ENCODE peak calls at places on chromosomes 11 and 22, in seven cellular contexts. B, L, V, H, O, N and W are unnamed samples.

GRCh38 chr11:9363954-9364912 is 20.2 kb upstream of the IPO7 start:
- DNase-seq in B (peak; percentile 97), L (peak; percentile 98), V (peak; percentile 94), H (peak; percentile 73), O (peak; percentile 96), N (peak; percentile 98), W (peak; percentile 97)

GRCh38 chr11:70715636-70716035 is 317.3 kb downstream of the CTTN start:
- DNase-seq in B (no peak), L (no peak), V (no peak), H (no peak), O (no peak), N (no peak), W (no peak)

GRCh38 chr11:261624-262023 is 16.6 kb upstream of the NLRP6 start:
- DNase-seq in B (no peak), L (no peak), V (no peak), H (no peak), O (no peak), N (no peak), W (no peak)

GRCh38 chr11:125370561-125371389 is 125.3 kb downstream of the FEZ1 start:
- DNase-seq in B (no peak), L (no peak), V (no peak), H (no peak), O (no peak), N (no peak), W (no peak)

GRCh38 chr11:68904458-68904847 is 762 bp downstream of the IGHMBP2 start:
- DNase-seq in B (no peak), L (no peak), V (no peak), H (peak; percentile 14), O (peak; percentile 30), N (no peak), W (no peak)

GRCh38 chr11:111428113-111428876 is 49.2 kb upstream of the POU2AF1 start:
- DNase-seq in B (no peak), L (no peak), V (no peak), H (no peak), O (no peak), N (no peak), W (no peak)

GRCh38 chr11:73178681-73179080 is 36.6 kb upstream of the FCHSD2 start:
- DNase-seq in B (no peak), L (peak; percentile 32), V (no peak), H (no peak), O (no peak), N (no peak), W (no peak)

GRCh38 chr11:132817387-132817786 is 714.9 kb downstream of the OPCML start:
- DNase-seq in B (no peak), L (no peak), V (no peak), H (no peak), O (no peak), N (no peak), W (no peak)

GRCh38 chr11:86663741-86664140 is 8.7 kb downstream of the ME3 start:
- DNase-seq in B (no peak), L (no peak), V (no peak), H (no peak), O (no peak), N (no peak), W (no peak)

GRCh38 chr22:26485013-26485412 is 1.3 kb downstream of the SRRD start:
- DNase-seq in B (no peak), L (no peak), V (no peak), H (no peak), O (no peak), N (no peak), W (no peak)

GRCh38 chr11:5123802-5124521 is 14.2 kb downstream of the OR52A5 start:
- DNase-seq in B (peak; percentile 56), L (peak; percentile 67), V (peak; percentile 64), H (no peak), O (peak; percentile 41), N (no peak), W (peak; percentile 43)

GRCh38 chr11:8233691-8234424 is 29.8 kb downstream of the LMO1 start:
- DNase-seq in B (no peak), L (no peak), V (no peak), H (no peak), O (no peak), N (peak; percentile 13), W (peak; percentile 53)

GRCh38 chr22:22235564-22235963 is 9.0 kb upstream of the VPREB1 start:
- DNase-seq in B (no peak), L (no peak), V (no peak), H (peak; percentile 35), O (no peak), N (no peak), W (no peak)

GRCh38 chr22:33909075-33909458 is 11.2 kb downstream of the LARGE1 start:
- DNase-seq in B (no peak), L (no peak), V (peak; percentile 59), H (no peak), O (peak; percentile 34), N (no peak), W (peak; percentile 64)

DNA sequence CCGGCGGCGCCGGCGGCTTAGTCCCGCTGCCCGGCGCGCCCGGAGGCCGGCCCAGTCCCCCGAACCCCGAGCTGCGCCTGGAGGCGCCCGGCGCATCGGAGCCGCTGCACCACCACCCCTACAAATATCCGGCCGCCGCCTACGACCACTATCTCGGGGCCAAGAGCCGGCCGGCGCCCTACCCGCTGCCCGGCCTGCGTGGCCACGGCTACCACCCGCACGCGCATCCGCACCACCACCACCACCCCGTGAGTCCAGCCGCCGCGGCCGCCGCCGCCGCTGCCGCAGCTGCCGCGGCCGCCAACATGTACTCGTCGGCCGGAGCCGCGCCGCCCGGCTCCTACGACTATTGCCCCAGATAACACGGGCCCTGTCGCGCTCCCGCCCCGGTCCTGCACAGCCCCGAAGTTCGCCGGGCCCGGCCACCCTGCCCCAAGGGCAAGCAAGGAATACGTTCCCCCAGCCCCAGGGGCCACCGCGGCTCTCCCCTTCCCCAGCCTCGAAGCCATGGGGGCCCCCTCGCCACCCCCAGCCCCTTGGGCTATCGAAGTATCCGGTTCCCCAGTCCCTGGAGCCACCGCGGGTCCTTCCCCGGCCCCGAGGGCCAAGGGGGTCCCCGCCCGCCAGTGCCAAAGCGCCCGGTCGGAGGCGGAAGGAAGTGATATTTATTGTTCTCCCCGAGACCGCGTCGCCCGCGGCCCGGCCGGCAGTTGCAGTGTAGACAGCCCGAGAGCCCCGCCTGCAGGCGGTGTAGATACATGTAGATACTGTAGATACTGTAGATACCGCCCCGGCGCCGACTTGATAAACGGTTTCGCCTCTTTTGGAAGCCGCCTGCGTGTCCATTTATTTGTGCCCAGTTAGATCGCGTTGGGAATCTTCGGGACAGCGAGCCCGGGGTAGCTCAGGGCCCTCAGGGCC is 6.2 kb downstream of the TBX1 start:
- DNase-seq in B (peak; percentile 50), L (peak; percentile 60), V (no peak), H (no peak), O (no peak), N (peak; percentile 81), W (peak; percentile 32)
- H3K4me3 ChIP-seq in B (peak overlapping the region; percentile 72), L (peak overlapping the region; percentile 36), V (no peak overlapping the region), H (no peak overlapping the region), O (peak overlapping the region; percentile 40), N (peak overlapping the region; percentile 44), W (no peak overlapping the region)

DNA sequence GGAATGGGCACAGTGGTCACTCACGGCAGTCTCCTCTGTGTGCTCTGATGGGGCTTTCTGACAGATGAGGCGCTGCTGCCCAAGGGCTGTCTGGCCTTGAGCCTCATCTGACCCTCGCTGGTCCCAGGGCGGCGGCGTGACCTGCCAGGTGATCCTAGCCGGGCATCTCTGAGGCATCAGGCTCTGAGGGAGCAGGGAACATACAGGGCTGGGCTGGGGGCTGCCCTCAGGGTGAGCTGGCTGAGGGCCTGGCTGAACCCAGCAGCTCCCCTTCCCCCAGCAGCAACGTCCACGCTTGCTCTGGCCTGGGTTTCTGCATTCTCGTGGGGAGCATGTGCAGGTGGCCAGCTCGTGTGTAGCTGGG is 47.6 kb downstream of the MOB2 start:
- DNase-seq in B (no peak), L (no peak), V (no peak), H (no peak), O (no peak), N (no peak), W (no peak)
- H3K27me3 ChIP-seq in B (no peaks in the 10 kb centered on the region), L (no peaks in the 10 kb centered on the region), V (no peaks in the 10 kb centered on the region), H (no peaks in the 10 kb centered on the region), O (peaks cover 4% of the 10 kb centered on the region), N (peaks cover 50% of the 10 kb centered on the region), W (peaks cover 8% of the 10 kb centered on the region)

GRCh38 chr11:129373489-129373953 is 2.1 kb upstream of the BARX2 start:
- DNase-seq in B (no peak), L (no peak), V (no peak), H (no peak), O (no peak), N (peak; percentile 21), W (no peak)
- H3K4me3 ChIP-seq in B (no peak overlapping the region), L (no peak overlapping the region), V (peak overlapping the region; percentile 8), H (no peak overlapping the region), O (peak overlapping the region; percentile 29), N (peak overlapping the region; percentile 46), W (peak overlapping the region; percentile 51)

DNA sequence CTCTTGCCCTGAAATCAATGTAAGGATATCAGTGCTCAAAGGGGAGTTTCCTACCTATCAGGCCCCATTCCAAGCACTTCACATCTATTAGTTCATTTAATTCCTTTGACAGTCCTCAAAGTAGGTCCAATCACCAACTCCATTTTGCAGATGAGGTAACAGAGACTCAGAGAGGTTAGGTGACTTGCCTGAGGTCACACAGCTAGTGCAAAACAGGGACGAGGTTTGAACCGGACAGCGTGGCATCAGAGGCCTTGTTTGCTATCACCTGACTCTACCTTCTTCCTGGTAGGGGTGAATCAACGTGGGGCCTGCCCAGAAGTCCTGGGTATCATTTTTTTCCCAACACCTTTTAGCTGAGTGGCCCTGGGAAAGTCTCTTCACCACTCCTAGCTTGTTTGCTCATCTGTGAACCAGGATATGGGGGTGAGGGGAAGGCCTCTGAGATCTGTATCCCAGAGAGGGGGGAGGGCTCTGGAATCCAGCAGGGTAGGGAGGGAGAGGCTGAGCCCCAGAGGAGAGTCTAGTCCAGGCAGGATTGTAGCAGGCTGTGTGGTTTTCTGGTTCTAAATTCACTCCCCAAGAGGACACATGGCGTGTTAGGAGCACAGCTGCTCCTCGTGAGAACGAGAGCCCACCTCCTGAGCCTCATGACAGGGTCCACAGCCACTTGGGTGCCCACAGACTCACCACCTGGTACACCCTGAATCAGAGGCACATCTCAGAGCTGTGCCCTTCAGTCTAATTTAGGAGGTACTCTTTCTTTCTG is 174.7 kb downstream of the MN1 start:
- DNase-seq in B (no peak), L (no peak), V (no peak), H (no peak), O (no peak), N (no peak), W (no peak)
- H3K27me3 ChIP-seq in B (no peaks in the 10 kb centered on the region), L (no peaks in the 10 kb centered on the region), V (no peaks in the 10 kb centered on the region), H (no peaks in the 10 kb centered on the region), O (no peaks in the 10 kb centered on the region), N (no peaks in the 10 kb centered on the region), W (no peaks in the 10 kb centered on the region)